ENCODE peak calls at places on chromosomes 6 and 20, in six cellular contexts. C is A549, X is HepG2, T is IMR-90, Y is K562, G is GM12878. W is an unnamed sample.

GRCh38 chr6:107607109-107607508 is 117.2 kb downstream of the SOBP start:
- DNase-seq in C (no peak), X (peak), T (no peak), Y (no peak), G (no peak), W (no peak)

GRCh38 chr20:16017656-16018055 is 555.6 kb downstream of the KIF16B start:
- DNase-seq in C (no peak), X (no peak), T (no peak), Y (no peak), G (no peak), W (no peak)

GRCh38 chr6:11067348-11067747 is 23.2 kb upstream of the ELOVL2 start:
- DNase-seq in C (no peak), X (peak), T (no peak), Y (no peak), G (no peak), W (no peak)

GRCh38 chr6:91569071-91569470 is 982.2 kb upstream of the MAP3K7 start:
- DNase-seq in C (no peak), X (no peak), T (peak), Y (no peak), G (no peak), W (no peak)

GRCh38 chr20:49699200-49699992 is 14.3 kb downstream of the B4GALT5 start:
- DNase-seq in C (peak), X (no peak), T (peak), Y (no peak), G (no peak), W (no peak)

GRCh38 chr6:79307321-79308036 is 73.0 kb upstream of the HMGN3 start:
- DNase-seq in C (no peak), X (peak), T (no peak), Y (no peak), G (no peak), W (no peak)

GRCh38 chr6:7264686-7265384 is 48.2 kb downstream of the SSR1 start:
- DNase-seq in C (no peak), X (peak), T (no peak), Y (no peak), G (no peak), W (no peak)

GRCh38 chr6:147643341-147644200 is 135.1 kb downstream of the SAMD5 start:
- DNase-seq in C (no peak), X (no peak), T (no peak), Y (no peak), G (no peak), W (no peak)

GRCh38 chr20:25025986-25026605 is 31.8 kb downstream of the ACSS1 start:
- DNase-seq in C (no peak), X (no peak), T (no peak), Y (no peak), G (no peak), W (no peak)

GRCh38 chr6:52603000-52603795 is 26.3 kb upstream of the TRAM2 start:
- DNase-seq in C (no peak), X (no peak), T (peak), Y (no peak), G (no peak), W (no peak)

GRCh38 chr20:19017104-19017690 is 195.2 kb upstream of the SLC24A3 start:
- DNase-seq in C (no peak), X (no peak), T (no peak), Y (no peak), G (no peak), W (no peak)

GRCh38 chr6:130513770-130514169 is 148.0 kb downstream of the TMEM200A start:
- DNase-seq in C (no peak), X (no peak), T (peak), Y (no peak), G (peak), W (no peak)

GRCh38 chr6:156102129-156102528 is 646.5 kb upstream of the NOX3 start:
- DNase-seq in C (peak), X (no peak), T (peak), Y (no peak), G (no peak), W (peak)

GRCh38 chr6:165573671-165574070 is 89.4 kb downstream of the PDE10A start:
- DNase-seq in C (peak), X (no peak), T (peak), Y (no peak), G (no peak), W (peak)

GRCh38 chr6:36374956-36375355 is 12.5 kb downstream of the ETV7 start:
- DNase-seq in C (no peak), X (no peak), T (no peak), Y (no peak), G (no peak), W (no peak)

GRCh38 chr20:5835870-5836269 is 85.7 kb downstream of the SHLD1 start:
- DNase-seq in C (no peak), X (no peak), T (peak), Y (no peak), G (no peak), W (no peak)

GRCh38 chr20:22227301-22227700 is 357.1 kb downstream of the FOXA2 start:
- DNase-seq in C (no peak), X (no peak), T (no peak), Y (no peak), G (no peak), W (no peak)

GRCh38 chr20:21182832-21183563 is 57.1 kb downstream of the KIZ start:
- DNase-seq in C (no peak), X (no peak), T (peak), Y (no peak), G (no peak), W (no peak)

GRCh38 chr20:10954137-10954840 is 280.5 kb upstream of the JAG1 start:
- DNase-seq in C (no peak), X (peak), T (peak), Y (no peak), G (no peak), W (no peak)

GRCh38 chr6:169626169-169626833 is 75.5 kb downstream of the WDR27 start:
- DNase-seq in C (no peak), X (no peak), T (no peak), Y (no peak), G (no peak), W (no peak)

GRCh38 chr20:7459123-7459522 is 481.1 kb downstream of the HAO1 start:
- DNase-seq in C (no peak), X (no peak), T (no peak), Y (no peak), G (no peak), W (no peak)

GRCh38 chr6:153778216-153778615 is 260.8 kb upstream of the OPRM1 start:
- DNase-seq in C (no peak), X (no peak), T (no peak), Y (no peak), G (no peak), W (no peak)

GRCh38 chr6:1027795-1028569 is 283.9 kb upstream of the FOXQ1 start:
- DNase-seq in C (no peak), X (no peak), T (no peak), Y (no peak), G (no peak), W (no peak)

GRCh38 chr20:51763965-51764602 is 4.1 kb downstream of the ATP9A start:
- DNase-seq in C (no peak), X (no peak), T (peak), Y (no peak), G (no peak), W (no peak)

GRCh38 chr20:6562111-6562510 is 205.4 kb upstream of the BMP2 start:
- DNase-seq in C (no peak), X (no peak), T (peak), Y (no peak), G (no peak), W (no peak)

GRCh38 chr6:15621203-15622044 is 41.4 kb downstream of the DTNBP1 start:
- DNase-seq in C (no peak), X (no peak), T (peak), Y (peak), G (peak), W (no peak)

GRCh38 chr6:37110455-37111155 is 59.3 kb upstream of the PIM1 start:
- DNase-seq in C (no peak), X (peak), T (no peak), Y (no peak), G (peak), W (no peak)

GRCh38 chr6:84618836-84619235 is 145.6 kb downstream of the TBX18 start:
- DNase-seq in C (no peak), X (no peak), T (peak), Y (no peak), G (no peak), W (peak)

GRCh38 chr6:41256383-41256782 is 28.2 kb downstream of the TREML4 start:
- DNase-seq in C (no peak), X (no peak), T (no peak), Y (no peak), G (peak), W (no peak)

GRCh38 chr20:33490023-33490933 is at the start of gene CBFA2T2:
- DNase-seq in C (peak), X (peak), T (peak), Y (no peak), G (no peak), W (no peak)

GRCh38 chr6:82178084-82178758 is 69.3 kb downstream of the IBTK start:
- DNase-seq in C (no peak), X (peak), T (peak), Y (no peak), G (no peak), W (peak)

GRCh38 chr6:149938571-149939462 is 3.0 kb upstream of the ULBP2 start:
- DNase-seq in C (peak), X (no peak), T (no peak), Y (no peak), G (peak), W (no peak)

GRCh38 chr6:25144919-25145318 is 134.3 kb upstream of the CARMIL1 start:
- DNase-seq in C (no peak), X (no peak), T (no peak), Y (no peak), G (no peak), W (no peak)

GRCh38 chr20:20036756-20037155 is 15.5 kb downstream of the CRNKL1 start:
- DNase-seq in C (no peak), X (no peak), T (no peak), Y (no peak), G (no peak), W (no peak)

GRCh38 chr6:135938588-135939215 is 87.2 kb downstream of the PDE7B start:
- DNase-seq in C (no peak), X (peak), T (peak), Y (no peak), G (no peak), W (peak)

GRCh38 chr6:12348530-12349511 is 58.7 kb downstream of the EDN1 start:
- DNase-seq in C (peak), X (peak), T (peak), Y (no peak), G (no peak), W (no peak)

GRCh38 chr6:150176152-150176551 is 33.3 kb downstream of the PPP1R14C start:
- DNase-seq in C (no peak), X (no peak), T (no peak), Y (no peak), G (no peak), W (no peak)

GRCh38 chr6:45655630-45656422 is 278.1 kb upstream of the SUPT3H start:
- DNase-seq in C (peak), X (no peak), T (peak), Y (no peak), G (no peak), W (no peak)

GRCh38 chr6:83424392-83425018 is 6.3 kb downstream of the ME1 start:
- DNase-seq in C (no peak), X (no peak), T (no peak), Y (no peak), G (no peak), W (no peak)

DNA sequence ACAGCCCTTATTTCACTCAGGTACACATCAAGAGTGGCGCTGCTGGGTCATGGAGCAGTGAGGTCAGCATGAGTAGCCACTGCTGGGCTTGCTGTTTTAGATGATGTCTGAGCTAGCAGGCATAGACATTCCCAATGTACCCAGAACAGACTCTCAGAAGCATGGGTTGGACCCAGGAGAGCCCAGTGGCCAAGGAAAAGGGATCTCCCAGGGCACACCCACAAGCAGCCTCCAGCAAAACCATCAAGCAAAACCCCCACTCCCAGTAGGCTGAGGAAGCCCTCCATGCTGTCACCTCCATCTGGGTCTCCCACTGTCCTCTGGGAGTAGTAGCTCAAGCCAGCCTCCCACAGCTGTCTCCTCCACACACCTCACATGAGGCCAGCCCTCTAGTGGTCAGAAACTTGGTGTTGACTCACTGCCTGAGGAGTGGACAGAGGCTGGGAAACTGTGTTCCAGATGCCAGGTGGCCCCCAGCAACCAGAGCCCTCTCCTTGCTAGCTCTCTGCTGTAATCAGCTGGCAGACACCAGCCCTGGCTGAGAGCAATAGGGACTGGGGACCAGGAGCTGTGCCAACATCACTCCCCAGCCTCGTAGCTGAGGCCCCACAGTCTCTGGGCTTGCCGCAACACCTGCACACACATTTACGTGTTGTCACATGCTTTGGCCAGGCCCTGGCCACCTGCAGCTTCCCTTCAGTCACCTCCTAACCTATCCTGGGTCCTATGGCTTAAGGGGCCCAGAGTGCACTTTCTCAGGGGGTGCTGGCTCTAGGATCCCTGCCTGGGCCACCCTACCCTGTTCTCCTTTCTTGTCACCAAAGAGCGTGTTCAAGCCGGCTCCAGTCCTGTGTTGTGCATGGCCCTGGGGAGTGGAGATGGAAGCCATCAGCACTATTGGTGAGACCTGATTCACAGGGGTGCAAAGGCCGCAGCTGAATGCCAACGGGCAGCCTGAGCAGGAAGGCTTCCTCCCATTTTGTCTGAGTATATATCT is 1.9 kb upstream of the AP5S1 start:
- DNase-seq in C (peak), X (peak), T (peak), Y (peak), G (no peak), W (peak)
- TF ChIP-seq BHLHE40 in C (no peak), X (peak), T (peak), Y (no peak), G (peak), W (no peak)

GRCh38 chr6:125477141-125477540 is 175.4 kb upstream of the HDDC2 start:
- DNase-seq in C (no peak), X (no peak), T (no peak), Y (no peak), G (no peak), W (no peak)

GRCh38 chr6:125469915-125470314 is 168.1 kb upstream of the HDDC2 start:
- DNase-seq in C (no peak), X (no peak), T (no peak), Y (no peak), G (no peak), W (no peak)

GRCh38 chr6:125474061-125474460 is 172.3 kb upstream of the HDDC2 start:
- DNase-seq in C (no peak), X (no peak), T (no peak), Y (no peak), G (no peak), W (no peak)

GRCh38 chr6:125471703-125472102 is 169.9 kb upstream of the HDDC2 start:
- DNase-seq in C (no peak), X (no peak), T (no peak), Y (no peak), G (no peak), W (no peak)
- TF ChIP-seq BHLHE40 in C (no peak), X (no peak), T (no peak), Y (no peak), G (no peak), W (no peak)

DNA sequence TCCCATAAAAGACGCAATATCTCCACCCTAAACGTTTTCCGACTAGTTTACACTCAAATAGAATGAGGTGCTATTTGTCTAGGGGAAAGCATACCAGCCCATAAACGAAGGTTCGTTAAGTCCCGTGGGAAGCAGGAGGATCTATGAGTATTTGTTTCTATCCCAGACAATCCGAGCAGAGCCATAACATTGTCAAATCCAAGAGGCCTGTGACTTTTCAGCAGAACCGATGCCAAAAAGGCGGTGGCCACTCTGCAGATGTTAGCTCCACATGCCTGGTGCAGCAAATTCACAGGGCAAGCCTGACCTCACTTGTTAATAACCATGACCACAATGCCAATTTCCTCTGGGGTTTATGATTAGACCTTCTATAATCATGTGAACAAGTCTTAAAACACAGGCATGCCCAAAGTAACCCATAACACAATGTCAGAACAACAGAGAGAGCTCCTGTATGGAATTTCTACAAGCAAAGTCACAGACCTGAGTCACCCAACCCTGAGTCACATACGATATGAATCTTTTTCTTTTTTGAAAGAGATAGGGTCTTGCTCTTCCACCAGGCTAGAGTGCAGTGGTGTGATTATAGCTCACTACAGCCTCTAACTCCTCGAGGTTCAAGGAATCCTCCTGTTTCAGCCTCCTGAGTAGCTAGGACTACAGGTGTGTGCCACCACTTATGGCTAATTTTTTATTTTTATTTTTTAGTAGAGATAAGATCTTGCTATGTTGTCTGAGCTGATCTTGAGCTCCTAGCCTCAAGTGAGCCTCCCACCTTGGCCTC is 123.3 kb downstream of the KIF13A start:
- DNase-seq in C (peak), X (peak), T (peak), Y (no peak), G (no peak), W (no peak)
- TF ChIP-seq BHLHE40 in C (no peak), X (no peak), T (no peak), Y (no peak), G (no peak), W (no peak)

GRCh38 chr6:132798820-132799538 is 542 bp upstream of the SLC18B1 start:
- DNase-seq in C (no peak), X (peak), T (peak), Y (peak), G (peak), W (peak)
- TF ChIP-seq BHLHE40 in C (no peak), X (peak), T (no peak), Y (peak), G (no peak), W (no peak)

DNA sequence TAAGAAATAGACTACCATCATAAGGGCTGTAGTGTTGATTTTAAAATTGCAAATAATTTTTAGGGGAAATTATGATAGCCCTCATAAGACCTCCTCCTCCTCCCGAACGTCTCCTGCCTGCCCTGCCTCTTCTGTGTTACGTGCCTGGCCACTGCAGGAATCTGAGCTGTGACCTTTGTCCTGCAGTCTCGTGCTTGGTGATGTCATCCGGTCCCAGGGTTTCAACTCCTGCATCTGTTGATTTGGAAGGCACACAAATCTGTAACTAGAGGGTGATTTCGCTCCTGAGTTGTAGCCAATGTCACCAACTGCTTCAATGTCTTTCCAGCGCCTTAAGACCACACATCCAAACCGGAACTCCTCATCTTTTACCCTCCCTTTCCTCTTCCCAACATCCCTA is 163.2 kb downstream of the AIG1 start:
- DNase-seq in C (no peak), X (peak), T (no peak), Y (no peak), G (no peak), W (peak)
- TF ChIP-seq BHLHE40 in C (no peak), X (peak), T (peak), Y (peak), G (peak), W (no peak)

DNA sequence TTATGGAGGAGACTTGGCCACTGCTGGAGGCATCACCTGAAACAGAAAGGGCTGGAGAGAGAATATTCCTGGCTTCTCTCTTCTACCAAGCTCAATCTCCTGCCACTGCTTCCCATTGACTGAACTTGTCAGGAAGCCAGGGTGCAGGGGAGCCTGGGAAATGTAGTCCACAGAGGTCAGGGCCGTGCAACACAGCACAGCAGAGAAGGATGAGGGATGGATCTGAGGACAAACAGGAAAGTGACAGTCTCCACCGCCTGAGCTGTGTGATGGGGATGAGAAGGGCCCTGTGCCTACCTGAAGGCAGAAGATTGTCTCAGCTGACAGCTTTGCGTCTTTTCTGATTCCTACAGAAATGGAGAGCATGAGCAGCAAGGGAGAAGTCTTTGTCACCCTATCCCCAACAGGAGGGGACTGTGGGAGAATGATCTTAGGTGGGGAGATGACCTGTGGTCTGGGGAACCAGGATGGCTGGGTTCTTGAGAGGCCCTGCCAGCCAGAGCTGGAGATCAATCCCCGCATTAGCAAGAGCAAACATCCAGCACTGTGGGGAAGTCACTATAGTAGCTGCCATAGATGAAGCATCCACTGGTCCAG is 114.2 kb downstream of the SNX5 start:
- DNase-seq in C (peak), X (peak), T (peak), Y (no peak), G (no peak), W (peak)
- TF ChIP-seq BHLHE40 in C (no peak), X (no peak), T (no peak), Y (no peak), G (no peak), W (no peak)

GRCh38 chr20:41118632-41119031 is 18.7 kb upstream of the PLCG1 start:
- DNase-seq in C (no peak), X (no peak), T (peak), Y (no peak), G (no peak), W (no peak)
- TF ChIP-seq BHLHE40 in C (no peak), X (no peak), T (no peak), Y (no peak), G (no peak), W (no peak)

W was measured in HEK293T.